ENCODE peak calls at places on chromosomes 12 and 14, in seven cellular contexts. U is posterior vena cava, M is HL-60, A is upper lobe of right lung, G is WTC11, I is islet precursor cell, W is amniotic epithelial cell. F is an unnamed sample.

GRCh38 chr12:114679452-114679875 is 4.5 kb downstream of the TBX3 start:
- DNase-seq in W (no peak), I (peak), M (no peak), G (no peak), U (no peak), A (no peak), F (no peak)

GRCh38 chr12:103334447-103334846 is 161.3 kb downstream of the C12orf42 start:
- DNase-seq in A (no peak), W (no peak), U (no peak), I (no peak), M (no peak), G (no peak), F (no peak)

GRCh38 chr12:1398673-1399072 is 195.7 kb downstream of the FBXL14 start:
- DNase-seq in G (no peak), U (no peak), W (peak), M (no peak), A (no peak), I (no peak), F (no peak)

GRCh38 chr12:46205293-46205692 is 63.5 kb downstream of the SLC38A1 start:
- DNase-seq in U (no peak), M (no peak), W (peak), A (no peak), I (no peak), G (no peak), F (no peak)

GRCh38 chr14:67955241-67955640 is 135.7 kb downstream of the RAD51B start:
- DNase-seq in I (no peak), U (no peak), W (no peak), G (no peak), A (no peak), M (no peak), F (no peak)

GRCh38 chr14:38387821-38388220 is 131.9 kb upstream of the CLEC14A start:
- DNase-seq in G (no peak), M (no peak), U (no peak), W (no peak), A (no peak), I (no peak), F (no peak)

GRCh38 chr12:95337176-95337575 is 119.6 kb downstream of the VEZT start:
- DNase-seq in M (no peak), G (no peak), A (no peak), W (no peak), I (no peak), U (no peak), F (no peak)

GRCh38 chr14:58695514-58695913 is 57.8 kb downstream of the DACT1 start:
- DNase-seq in M (no peak), I (no peak), W (no peak), G (no peak), A (no peak), U (no peak), F (no peak)

GRCh38 chr12:52019123-52019770 is 12.5 kb downstream of the TAMALIN start:
- DNase-seq in I (no peak), A (no peak), W (no peak), M (no peak), U (no peak), G (no peak), F (no peak)

GRCh38 chr12:49503674-49504180 is 35.1 kb upstream of the KCNH3 start:
- DNase-seq in G (no peak), M (no peak), W (peak), U (no peak), I (no peak), A (no peak), F (no peak)

GRCh38 chr12:115204957-115205754 is 521.2 kb upstream of the TBX3 start:
- DNase-seq in W (peak), A (no peak), I (peak), M (no peak), G (no peak), U (no peak), F (no peak)

GRCh38 chr12:109535231-109535862 is 38.0 kb downstream of the MMAB start:
- DNase-seq in I (no peak), M (no peak), A (no peak), U (no peak), G (no peak), W (no peak), F (no peak)

GRCh38 chr12:100473716-100474150 is at the start of gene NR1H4:
- DNase-seq in A (no peak), I (no peak), M (no peak), W (peak), U (no peak), G (no peak), F (no peak)

GRCh38 chr12:63915105-63915830 is 70.8 kb downstream of the SRGAP1 start:
- DNase-seq in G (no peak), U (no peak), I (no peak), W (peak), M (no peak), A (no peak), F (no peak)

GRCh38 chr14:100308112-100308792 is 2.0 kb upstream of the SLC25A29 start:
- DNase-seq in W (no peak), U (no peak), I (no peak), G (no peak), M (no peak), A (no peak), F (no peak)

GRCh38 chr14:83467811-83468210 is 1934.2 kb upstream of the SEL1L start:
- DNase-seq in G (no peak), M (no peak), W (peak), U (no peak), A (no peak), I (no peak), F (no peak)

GRCh38 chr12:80593766-80594165 is 113.7 kb upstream of the MYF6 start:
- DNase-seq in U (no peak), M (no peak), W (peak), G (no peak), A (no peak), I (no peak), F (no peak)

GRCh38 chr12:13124661-13125505 is 21.4 kb upstream of the GSG1 start:
- DNase-seq in W (peak), G (no peak), I (peak), A (no peak), U (no peak), M (no peak), F (no peak)

GRCh38 chr12:79444089-79444488 is 246.7 kb downstream of the PAWR start:
- DNase-seq in A (no peak), U (no peak), M (no peak), G (no peak), W (peak), I (no peak), F (no peak)

GRCh38 chr12:74791365-74791764 is 253.7 kb downstream of the ATXN7L3B start:
- DNase-seq in I (peak), A (no peak), G (no peak), U (no peak), M (no peak), W (peak), F (no peak)

GRCh38 chr12:123671876-123672275 is 963 bp downstream of the TCTN2 start:
- DNase-seq in I (no peak), M (no peak), U (no peak), W (no peak), A (no peak), G (no peak), F (no peak)

GRCh38 chr14:101475468-101476257 is 85.6 kb upstream of the DIO3 start:
- DNase-seq in U (peak), G (no peak), I (peak), W (peak), M (peak), A (peak), F (peak)

GRCh38 chr12:124869011-124869665 is 5.5 kb upstream of the SCARB1 start:
- DNase-seq in M (peak), G (peak), U (no peak), I (peak), W (peak), A (peak), F (no peak)